ENCODE peak calls at places on chromosome 9, in six cellular contexts. I is omental fat pad, U is RWPE1, H is ovary, K is stomach, T is Peyer's patch. Q is an unnamed sample.

GRCh38 chr9:123457586-123457985 is 101.6 kb downstream of the CRB2 start:
- DNase-seq in I (no peak), U (no peak), H (no peak), K (no peak), T (no peak), Q (no peak)

GRCh38 chr9:107240260-107240659 is 42.8 kb upstream of the RAD23B start:
- DNase-seq in I (no peak), U (no peak), H (no peak), K (no peak), T (no peak), Q (no peak)

GRCh38 chr9:78006734-78007133 is 24.9 kb downstream of the GNAQ start:
- DNase-seq in I (no peak), U (no peak), H (no peak), K (no peak), T (no peak), Q (no peak)

GRCh38 chr9:34374905-34375552 is 1.7 kb downstream of the MYORG start:
- DNase-seq in I (no peak), U (no peak), H (no peak), K (peak), T (peak), Q (no peak)

GRCh38 chr9:113609562-113610318 is 146.2 kb downstream of the RGS3 start:
- DNase-seq in I (peak), U (no peak), H (peak), K (peak), T (peak), Q (no peak)

GRCh38 chr9:68727588-68728129 is 22.6 kb downstream of the PIP5K1B start:
- DNase-seq in I (no peak), U (no peak), H (no peak), K (no peak), T (no peak), Q (no peak)

GRCh38 chr9:87405677-87406544 is 91.8 kb upstream of the DAPK1 start:
- DNase-seq in I (peak), U (no peak), H (no peak), K (no peak), T (peak), Q (no peak)

GRCh38 chr9:133238851-133239532 is 29.9 kb upstream of the OBP2B start:
- DNase-seq in I (peak), U (peak), H (peak), K (peak), T (peak), Q (peak)

GRCh38 chr9:116543731-116544400 is 143.2 kb upstream of the TRIM32 start:
- DNase-seq in I (no peak), U (no peak), H (no peak), K (no peak), T (no peak), Q (no peak)

GRCh38 chr9:73037613-73038012 is 84.8 kb upstream of the ALDH1A1 start:
- DNase-seq in I (no peak), U (no peak), H (no peak), K (no peak), T (no peak), Q (no peak)

GRCh38 chr9:27248702-27249101 is 48.2 kb downstream of the EQTN start:
- DNase-seq in I (no peak), U (no peak), H (no peak), K (no peak), T (no peak), Q (no peak)

GRCh38 chr9:36100532-36100931 is 36.0 kb upstream of the GLIPR2 start:
- DNase-seq in I (no peak), U (no peak), H (no peak), K (no peak), T (no peak), Q (no peak)

GRCh38 chr9:93060746-93061259 is 2.3 kb downstream of the SUSD3 start:
- DNase-seq in I (no peak), U (peak), H (no peak), K (peak), T (no peak), Q (no peak)

GRCh38 chr9:114001794-114002261 is 76.3 kb downstream of the AMBP start:
- DNase-seq in I (no peak), U (no peak), H (no peak), K (peak), T (peak), Q (peak)

GRCh38 chr9:32866292-32866691 is 83.0 kb downstream of the TMEM215 start:
- DNase-seq in I (no peak), U (no peak), H (no peak), K (no peak), T (no peak), Q (no peak)

GRCh38 chr9:137550958-137551655 is 572 bp upstream of the MRPL41 start:
- DNase-seq in I (no peak), U (no peak), H (no peak), K (no peak), T (no peak), Q (no peak)

GRCh38 chr9:112647596-112647995 is 70.3 kb downstream of the INIP start:
- DNase-seq in I (no peak), U (peak), H (no peak), K (no peak), T (no peak), Q (no peak)

GRCh38 chr9:84926793-84927192 is 257.3 kb downstream of the NTRK2 start:
- DNase-seq in I (no peak), U (no peak), H (no peak), K (no peak), T (no peak), Q (no peak)

GRCh38 chr9:2727966-2728613 is 10.8 kb downstream of the KCNV2 start:
- DNase-seq in I (no peak), U (no peak), H (peak), K (no peak), T (no peak), Q (peak)

GRCh38 chr9:2339416-2339815 is 282.2 kb upstream of the VLDLR start:
- DNase-seq in I (no peak), U (no peak), H (no peak), K (no peak), T (no peak), Q (no peak)

GRCh38 chr9:134585746-134586706 is 55.6 kb upstream of the COL5A1 start:
- DNase-seq in I (no peak), U (peak), H (no peak), K (no peak), T (peak), Q (peak)
- TF ChIP-seq CTCF in I (no peak), U (no peak), H (no peak), K (no peak), T (no peak), Q (no peak)

GRCh38 chr9:86098793-86099694 is at the start of gene GOLM1:
- DNase-seq in I (no peak), U (peak), H (peak), K (peak), T (peak), Q (peak)
- TF ChIP-seq CTCF in I (no peak), U (peak), H (no peak), K (no peak), T (peak), Q (no peak)

GRCh38 chr9:130408669-130409068 is 36.1 kb upstream of the ASS1 start:
- DNase-seq in I (no peak), U (no peak), H (no peak), K (no peak), T (no peak), Q (no peak)
- TF ChIP-seq CTCF in I (no peak), U (no peak), H (no peak), K (no peak), T (peak), Q (no peak)

GRCh38 chr9:126773004-126773607 is 31.7 kb upstream of the ZBTB43 start:
- DNase-seq in I (no peak), U (no peak), H (no peak), K (no peak), T (no peak), Q (no peak)
- TF ChIP-seq CTCF in I (no peak), U (peak), H (no peak), K (no peak), T (peak), Q (no peak)

DNA sequence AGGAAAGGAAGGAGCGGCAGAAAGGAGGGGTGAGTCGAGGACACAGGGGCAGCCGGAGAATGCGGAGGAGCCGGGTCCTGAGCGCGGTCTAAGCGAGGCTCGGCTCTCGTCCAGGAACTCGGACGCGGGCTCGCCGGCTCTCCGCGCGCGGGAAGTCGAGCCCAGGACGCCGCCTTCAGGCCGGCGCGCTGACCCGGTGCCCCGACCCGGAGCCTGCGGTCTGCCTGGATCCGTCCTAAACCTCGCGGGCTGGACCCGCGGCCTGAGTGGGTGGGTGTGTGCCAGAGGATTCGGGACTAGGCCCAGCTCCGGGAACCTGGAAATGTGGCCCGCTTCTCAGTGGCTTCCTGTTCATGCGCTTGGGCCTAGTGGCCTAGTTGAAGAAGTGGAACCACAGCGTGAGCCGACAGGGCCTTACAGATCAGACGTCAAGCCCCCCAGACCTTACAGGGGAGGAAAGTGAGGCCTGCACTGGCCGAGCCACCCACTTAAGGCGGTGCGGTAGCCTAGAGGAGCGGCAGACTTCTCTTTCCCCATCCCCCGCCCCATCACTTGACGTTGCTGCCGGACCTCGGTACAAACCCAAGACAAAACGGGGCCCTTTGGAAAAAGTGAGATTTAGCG is 1.2 kb downstream of the CDKN2B-AS1 start:
- DNase-seq in I (no peak), U (no peak), H (peak), K (peak), T (peak), Q (peak)
- TF ChIP-seq CTCF in I (no peak), U (peak), H (no peak), K (no peak), T (peak), Q (peak)

GRCh38 chr9:98773721-98774120 is 22.6 kb downstream of the ANKS6 start:
- DNase-seq in I (no peak), U (no peak), H (no peak), K (no peak), T (no peak), Q (no peak)
- TF ChIP-seq CTCF in I (no peak), U (no peak), H (no peak), K (no peak), T (no peak), Q (no peak)